ENCODE peak calls at places on chromosomes 1 and 21, in six cellular contexts. One of them, this sample, is unnamed.

GRCh38 chr1:82366694-82367093 is 566.0 kb downstream of the ADGRL2 start:
- DNase-seq in progenitor cell of endocrine pancreas: no peak
- DNase-seq in cardiac fibroblast: no peak
- DNase-seq in AG09309: no peak
- DNase-seq in esophagus squamous epithelium: no peak
- DNase-seq in GM12865: no peak
- DNase-seq in this sample: no peak

GRCh38 chr1:151968058-151968457 is 25.6 kb downstream of the S100A10 start:
- DNase-seq in progenitor cell of endocrine pancreas: no peak
- DNase-seq in cardiac fibroblast: peak
- DNase-seq in AG09309: no peak
- DNase-seq in esophagus squamous epithelium: no peak
- DNase-seq in GM12865: peak
- DNase-seq in this sample: peak

GRCh38 chr1:206982216-206982615 is 12.0 kb upstream of the FCAMR start:
- DNase-seq in progenitor cell of endocrine pancreas: peak
- DNase-seq in cardiac fibroblast: peak
- DNase-seq in AG09309: peak
- DNase-seq in esophagus squamous epithelium: no peak
- DNase-seq in GM12865: peak
- DNase-seq in this sample: peak

GRCh38 chr1:8816831-8817412 is 518 bp downstream of the RERE start:
- DNase-seq in progenitor cell of endocrine pancreas: no peak
- DNase-seq in cardiac fibroblast: peak
- DNase-seq in AG09309: no peak
- DNase-seq in esophagus squamous epithelium: no peak
- DNase-seq in GM12865: peak
- DNase-seq in this sample: peak

GRCh38 chr1:54538538-54538937 is 9.5 kb upstream of the ACOT11 start:
- DNase-seq in progenitor cell of endocrine pancreas: no peak
- DNase-seq in cardiac fibroblast: no peak
- DNase-seq in AG09309: no peak
- DNase-seq in esophagus squamous epithelium: no peak
- DNase-seq in GM12865: no peak
- DNase-seq in this sample: no peak

GRCh38 chr1:7379445-7379971 is 391.6 kb upstream of the VAMP3 start:
- DNase-seq in progenitor cell of endocrine pancreas: no peak
- DNase-seq in cardiac fibroblast: peak
- DNase-seq in AG09309: peak
- DNase-seq in esophagus squamous epithelium: no peak
- DNase-seq in GM12865: no peak
- DNase-seq in this sample: no peak

GRCh38 chr1:21022279-21023040 is 154.2 kb downstream of the EIF4G3 start:
- DNase-seq in progenitor cell of endocrine pancreas: no peak
- DNase-seq in cardiac fibroblast: peak
- DNase-seq in AG09309: peak
- DNase-seq in esophagus squamous epithelium: no peak
- DNase-seq in GM12865: peak
- DNase-seq in this sample: peak

GRCh38 chr1:168803696-168804510 is 74.9 kb upstream of the DPT start:
- DNase-seq in progenitor cell of endocrine pancreas: no peak
- DNase-seq in cardiac fibroblast: no peak
- DNase-seq in AG09309: no peak
- DNase-seq in esophagus squamous epithelium: no peak
- DNase-seq in GM12865: no peak
- DNase-seq in this sample: no peak

GRCh38 chr1:200311256-200311655 is 98.6 kb downstream of the ZNF281 start:
- DNase-seq in progenitor cell of endocrine pancreas: no peak
- DNase-seq in cardiac fibroblast: peak
- DNase-seq in AG09309: no peak
- DNase-seq in esophagus squamous epithelium: no peak
- DNase-seq in GM12865: no peak
- DNase-seq in this sample: no peak

GRCh38 chr1:27356628-27357280 is 10.0 kb downstream of the MAP3K6 start:
- DNase-seq in progenitor cell of endocrine pancreas: no peak
- DNase-seq in cardiac fibroblast: no peak
- DNase-seq in AG09309: no peak
- DNase-seq in esophagus squamous epithelium: no peak
- DNase-seq in GM12865: no peak
- DNase-seq in this sample: peak

GRCh38 chr1:101247404-101248287 is 10.8 kb downstream of the S1PR1 start:
- DNase-seq in progenitor cell of endocrine pancreas: no peak
- DNase-seq in cardiac fibroblast: no peak
- DNase-seq in AG09309: no peak
- DNase-seq in esophagus squamous epithelium: no peak
- DNase-seq in GM12865: peak
- DNase-seq in this sample: no peak

GRCh38 chr1:30117685-30118084 is 605.7 kb downstream of the MATN1 start:
- DNase-seq in progenitor cell of endocrine pancreas: no peak
- DNase-seq in cardiac fibroblast: no peak
- DNase-seq in AG09309: no peak
- DNase-seq in esophagus squamous epithelium: no peak
- DNase-seq in GM12865: peak
- DNase-seq in this sample: no peak

GRCh38 chr1:226429051-226429461 is 21.2 kb upstream of the PARP1 start:
- DNase-seq in progenitor cell of endocrine pancreas: no peak
- DNase-seq in cardiac fibroblast: no peak
- DNase-seq in AG09309: no peak
- DNase-seq in esophagus squamous epithelium: no peak
- DNase-seq in GM12865: no peak
- DNase-seq in this sample: peak

GRCh38 chr1:204507317-204508105 is 8.7 kb upstream of the MDM4 start:
- DNase-seq in progenitor cell of endocrine pancreas: no peak
- DNase-seq in cardiac fibroblast: peak
- DNase-seq in AG09309: no peak
- DNase-seq in esophagus squamous epithelium: no peak
- DNase-seq in GM12865: peak
- DNase-seq in this sample: peak

GRCh38 chr1:242405947-242406346 is 118.5 kb downstream of the PLD5 start:
- DNase-seq in progenitor cell of endocrine pancreas: no peak
- DNase-seq in cardiac fibroblast: no peak
- DNase-seq in AG09309: no peak
- DNase-seq in esophagus squamous epithelium: no peak
- DNase-seq in GM12865: no peak
- DNase-seq in this sample: no peak

GRCh38 chr1:9787702-9788101 is 36.1 kb downstream of the CLSTN1 start:
- DNase-seq in progenitor cell of endocrine pancreas: no peak
- DNase-seq in cardiac fibroblast: no peak
- DNase-seq in AG09309: no peak
- DNase-seq in esophagus squamous epithelium: no peak
- DNase-seq in GM12865: peak
- DNase-seq in this sample: peak

GRCh38 chr1:15236226-15237145 is 10.5 kb upstream of the FHAD1 start:
- DNase-seq in progenitor cell of endocrine pancreas: no peak
- DNase-seq in cardiac fibroblast: peak
- DNase-seq in AG09309: no peak
- DNase-seq in esophagus squamous epithelium: no peak
- DNase-seq in GM12865: no peak
- DNase-seq in this sample: no peak

GRCh38 chr21:46354518-46354917 is 30.6 kb downstream of the PCNT start:
- DNase-seq in progenitor cell of endocrine pancreas: no peak
- DNase-seq in cardiac fibroblast: no peak
- DNase-seq in AG09309: no peak
- DNase-seq in esophagus squamous epithelium: no peak
- DNase-seq in GM12865: no peak
- DNase-seq in this sample: no peak

GRCh38 chr1:105362438-105362837 is 1612.7 kb downstream of the AMY1C start:
- DNase-seq in progenitor cell of endocrine pancreas: no peak
- DNase-seq in cardiac fibroblast: no peak
- DNase-seq in AG09309: no peak
- DNase-seq in esophagus squamous epithelium: no peak
- DNase-seq in GM12865: no peak
- DNase-seq in this sample: no peak

GRCh38 chr21:45432575-45433255 is 27.8 kb downstream of the COL18A1 start:
- DNase-seq in progenitor cell of endocrine pancreas: no peak
- DNase-seq in cardiac fibroblast: peak
- DNase-seq in AG09309: no peak
- DNase-seq in esophagus squamous epithelium: no peak
- DNase-seq in GM12865: no peak
- DNase-seq in this sample: no peak

GRCh38 chr1:117795190-117795589 is 134.2 kb downstream of the GDAP2 start:
- DNase-seq in progenitor cell of endocrine pancreas: no peak
- DNase-seq in cardiac fibroblast: peak
- DNase-seq in AG09309: peak
- DNase-seq in esophagus squamous epithelium: no peak
- DNase-seq in GM12865: no peak
- DNase-seq in this sample: no peak
- TF ChIP-seq CTCF in progenitor cell of endocrine pancreas: no peak
- TF ChIP-seq CTCF in cardiac fibroblast: peak
- TF ChIP-seq CTCF in AG09309: peak
- TF ChIP-seq CTCF in esophagus squamous epithelium: no peak
- TF ChIP-seq CTCF in GM12865: no peak
- TF ChIP-seq CTCF in this sample: no peak

GRCh38 chr1:157505481-157506272 is 46.6 kb downstream of the FCRL5 start:
- DNase-seq in progenitor cell of endocrine pancreas: peak
- DNase-seq in cardiac fibroblast: peak
- DNase-seq in AG09309: peak
- DNase-seq in esophagus squamous epithelium: no peak
- DNase-seq in GM12865: peak
- DNase-seq in this sample: peak
- TF ChIP-seq CTCF in progenitor cell of endocrine pancreas: peak
- TF ChIP-seq CTCF in cardiac fibroblast: peak
- TF ChIP-seq CTCF in AG09309: peak
- TF ChIP-seq CTCF in esophagus squamous epithelium: peak
- TF ChIP-seq CTCF in GM12865: peak
- TF ChIP-seq CTCF in this sample: peak

DNA sequence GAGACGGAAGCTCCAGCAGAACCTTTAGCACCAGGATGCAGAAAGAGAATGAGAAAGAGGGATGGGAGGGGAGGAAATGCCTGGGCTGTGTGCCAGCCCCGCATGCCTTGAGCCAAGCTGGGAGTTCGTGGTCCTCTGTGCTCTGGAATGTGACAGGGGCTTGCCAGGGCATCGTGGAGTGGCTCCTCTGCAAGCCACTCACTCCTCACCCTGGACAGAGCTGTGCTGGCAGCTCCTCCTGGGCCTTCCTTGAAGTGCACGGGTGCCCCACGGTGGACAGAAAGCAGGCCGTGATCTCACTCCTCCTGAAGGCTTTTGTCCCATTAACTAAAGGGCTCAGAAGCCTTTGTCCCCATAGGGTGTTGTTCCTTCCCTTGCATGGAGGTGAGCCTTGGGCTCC is 34.8 kb upstream of the PRELP start:
- DNase-seq in progenitor cell of endocrine pancreas: no peak
- DNase-seq in cardiac fibroblast: peak
- DNase-seq in AG09309: peak
- DNase-seq in esophagus squamous epithelium: no peak
- DNase-seq in GM12865: peak
- DNase-seq in this sample: no peak
- TF ChIP-seq CTCF in progenitor cell of endocrine pancreas: peak
- TF ChIP-seq CTCF in cardiac fibroblast: peak
- TF ChIP-seq CTCF in AG09309: peak
- TF ChIP-seq CTCF in esophagus squamous epithelium: peak
- TF ChIP-seq CTCF in GM12865: peak
- TF ChIP-seq CTCF in this sample: no peak

GRCh38 chr1:79133703-79134258 is 127.3 kb upstream of the ADGRL4 start:
- DNase-seq in progenitor cell of endocrine pancreas: no peak
- DNase-seq in cardiac fibroblast: peak
- DNase-seq in AG09309: no peak
- DNase-seq in esophagus squamous epithelium: no peak
- DNase-seq in GM12865: no peak
- DNase-seq in this sample: no peak

GRCh38 chr1:79129914-79130313 is 123.4 kb upstream of the ADGRL4 start:
- DNase-seq in progenitor cell of endocrine pancreas: no peak
- DNase-seq in cardiac fibroblast: no peak
- DNase-seq in AG09309: no peak
- DNase-seq in esophagus squamous epithelium: no peak
- DNase-seq in GM12865: no peak
- DNase-seq in this sample: no peak

GRCh38 chr1:79124756-79125155 is 118.2 kb upstream of the ADGRL4 start:
- DNase-seq in progenitor cell of endocrine pancreas: no peak
- DNase-seq in cardiac fibroblast: peak
- DNase-seq in AG09309: no peak
- DNase-seq in esophagus squamous epithelium: no peak
- DNase-seq in GM12865: no peak
- DNase-seq in this sample: no peak

GRCh38 chr1:79131626-79132025 is 125.1 kb upstream of the ADGRL4 start:
- DNase-seq in progenitor cell of endocrine pancreas: no peak
- DNase-seq in cardiac fibroblast: no peak
- DNase-seq in AG09309: no peak
- DNase-seq in esophagus squamous epithelium: no peak
- DNase-seq in GM12865: no peak
- DNase-seq in this sample: no peak

GRCh38 chr1:79128726-79129125 is 122.2 kb upstream of the ADGRL4 start:
- DNase-seq in progenitor cell of endocrine pancreas: no peak
- DNase-seq in cardiac fibroblast: peak
- DNase-seq in AG09309: peak
- DNase-seq in esophagus squamous epithelium: no peak
- DNase-seq in GM12865: no peak
- DNase-seq in this sample: no peak
- TF ChIP-seq CTCF in progenitor cell of endocrine pancreas: no peak
- TF ChIP-seq CTCF in cardiac fibroblast: no peak
- TF ChIP-seq CTCF in AG09309: no peak
- TF ChIP-seq CTCF in esophagus squamous epithelium: no peak
- TF ChIP-seq CTCF in GM12865: no peak
- TF ChIP-seq CTCF in this sample: no peak